ENCODE peak calls at places on chromosomes 3 and 15, in eight cellular contexts. Z, C, K, J, G, L, F and W are unnamed samples.

GRCh38 chr15:37880009-37880834 is 54.2 kb upstream of the TMCO5A start:
- DNase-seq in Z (peak; percentile 15), C (no peak), K (no peak), J (peak; percentile 53), G (peak; percentile 31), L (no peak), F (no peak), W (peak; percentile 38)

GRCh38 chr3:42117175-42118008 is 26.2 kb downstream of the TRAK1 start:
- DNase-seq in Z (peak; percentile 9), C (no peak), K (no peak), J (no peak), G (peak; percentile 35), L (no peak), F (peak; percentile 63), W (peak; percentile 33)

GRCh38 chr3:127831723-127832172 is 9.4 kb upstream of the MGLL start:
- DNase-seq in Z (no peak), C (no peak), K (no peak), J (no peak), G (peak; percentile 65), L (no peak), F (peak; percentile 62), W (no peak)

GRCh38 chr3:129829640-129830039 is 63.9 kb downstream of the TMCC1 start:
- DNase-seq in Z (peak; percentile 61), C (no peak), K (no peak), J (peak; percentile 61), G (peak; percentile 74), L (no peak), F (peak; percentile 56), W (peak; percentile 76)

GRCh38 chr3:12999147-13000140 is 73.8 kb downstream of the IQSEC1 start:
- DNase-seq in Z (no peak), C (no peak), K (no peak), J (no peak), G (peak; percentile 13), L (no peak), F (peak; percentile 93), W (peak; percentile 74)

GRCh38 chr3:38521391-38521987 is 25.3 kb downstream of the EXOG start:
- DNase-seq in Z (peak; percentile 54), C (peak; percentile 32), K (peak; percentile 21), J (peak; percentile 49), G (peak; percentile 68), L (no peak), F (peak; percentile 57), W (peak; percentile 62)

GRCh38 chr15:67680645-67681044 is 138.1 kb downstream of the MAP2K5 start:
- DNase-seq in Z (peak; percentile 44), C (no peak), K (no peak), J (peak; percentile 8), G (peak; percentile 38), L (no peak), F (no peak), W (no peak)

GRCh38 chr15:97081666-97082226 is 751.2 kb downstream of the NR2F2 start:
- DNase-seq in Z (no peak), C (no peak), K (no peak), J (no peak), G (no peak), L (no peak), F (no peak), W (no peak)

GRCh38 chr3:139797724-139798343 is 120.1 kb upstream of the NMNAT3 start:
- DNase-seq in Z (peak; percentile 23), C (no peak), K (no peak), J (no peak), G (peak; percentile 9), L (no peak), F (peak; percentile 44), W (no peak)

GRCh38 chr3:31178467-31178866 is 284.0 kb upstream of the GADL1 start:
- DNase-seq in Z (no peak), C (no peak), K (no peak), J (no peak), G (no peak), L (no peak), F (no peak), W (no peak)

GRCh38 chr3:56879453-56880224 is 77.9 kb upstream of the ARHGEF3 start:
- DNase-seq in Z (no peak), C (no peak), K (no peak), J (no peak), G (no peak), L (no peak), F (no peak), W (no peak)